ENCODE peak calls at places on chromosomes 11 and 22, in six cellular contexts. One of them, this sample, is unnamed.
A peak's percentile ranks its signal among the peaks of the same experiment; 100 is the strongest.

GRCh38 chr11:59770324-59770723 is 15.1 kb downstream of the STX3 start:
- DNase-seq in stimulated activated CD4-positive, alpha-beta T cell treated with anti-CD3 and anti-CD28 coated beads, Interleukin-2, amount 100 ng/mL, for 48 hours: no peak
- DNase-seq in NB4: no peak
- DNase-seq in activated effector memory CD4-positive, alpha-beta T cell treated with anti-CD3 and anti-CD28 coated beads, Interleukin-2, amount 50 U/mL, for 16 hours: no peak
- DNase-seq in activated T-cell treated with anti-CD3 and anti-CD28 coated beads for 1 hour: no peak
- DNase-seq in Calu3: no peak
- DNase-seq in this sample: no peak

GRCh38 chr11:12248330-12248729 is 129.0 kb upstream of the PARVA start:
- DNase-seq in NB4: no peak
- DNase-seq in activated T-cell treated with anti-CD3 and anti-CD28 coated beads for 1 hour: no peak
- DNase-seq in stimulated activated CD4-positive, alpha-beta T cell treated with anti-CD3 and anti-CD28 coated beads, Interleukin-2, amount 100 ng/mL, for 48 hours: no peak
- DNase-seq in activated effector memory CD4-positive, alpha-beta T cell treated with anti-CD3 and anti-CD28 coated beads, Interleukin-2, amount 50 U/mL, for 16 hours: no peak
- DNase-seq in Calu3: peak; percentile 94
- DNase-seq in this sample: peak; percentile 82

GRCh38 chr11:35073691-35074382 is 65.1 kb upstream of the CD44 start:
- DNase-seq in Calu3: no peak
- DNase-seq in activated T-cell treated with anti-CD3 and anti-CD28 coated beads for 1 hour: no peak
- DNase-seq in stimulated activated CD4-positive, alpha-beta T cell treated with anti-CD3 and anti-CD28 coated beads, Interleukin-2, amount 100 ng/mL, for 48 hours: no peak
- DNase-seq in NB4: peak; percentile 56
- DNase-seq in activated effector memory CD4-positive, alpha-beta T cell treated with anti-CD3 and anti-CD28 coated beads, Interleukin-2, amount 50 U/mL, for 16 hours: no peak
- DNase-seq in this sample: no peak

GRCh38 chr11:16809901-16810668 is 71.6 kb downstream of the C11orf58 start:
- DNase-seq in activated T-cell treated with anti-CD3 and anti-CD28 coated beads for 1 hour: no peak
- DNase-seq in Calu3: peak; percentile 30
- DNase-seq in activated effector memory CD4-positive, alpha-beta T cell treated with anti-CD3 and anti-CD28 coated beads, Interleukin-2, amount 50 U/mL, for 16 hours: no peak
- DNase-seq in NB4: no peak
- DNase-seq in stimulated activated CD4-positive, alpha-beta T cell treated with anti-CD3 and anti-CD28 coated beads, Interleukin-2, amount 100 ng/mL, for 48 hours: no peak
- DNase-seq in this sample: peak; percentile 72

GRCh38 chr11:35907648-35908431 is 36.0 kb upstream of the LDLRAD3 start:
- DNase-seq in activated effector memory CD4-positive, alpha-beta T cell treated with anti-CD3 and anti-CD28 coated beads, Interleukin-2, amount 50 U/mL, for 16 hours: no peak
- DNase-seq in Calu3: no peak
- DNase-seq in NB4: peak; percentile 44
- DNase-seq in activated T-cell treated with anti-CD3 and anti-CD28 coated beads for 1 hour: no peak
- DNase-seq in stimulated activated CD4-positive, alpha-beta T cell treated with anti-CD3 and anti-CD28 coated beads, Interleukin-2, amount 100 ng/mL, for 48 hours: no peak
- DNase-seq in this sample: no peak

GRCh38 chr11:117933930-117934329 is 4.7 kb upstream of the TMPRSS13 start:
- DNase-seq in stimulated activated CD4-positive, alpha-beta T cell treated with anti-CD3 and anti-CD28 coated beads, Interleukin-2, amount 100 ng/mL, for 48 hours: no peak
- DNase-seq in NB4: peak; percentile 50
- DNase-seq in activated effector memory CD4-positive, alpha-beta T cell treated with anti-CD3 and anti-CD28 coated beads, Interleukin-2, amount 50 U/mL, for 16 hours: no peak
- DNase-seq in activated T-cell treated with anti-CD3 and anti-CD28 coated beads for 1 hour: no peak
- DNase-seq in Calu3: no peak
- DNase-seq in this sample: no peak

GRCh38 chr11:113593698-113594308 is 112.3 kb downstream of the TMPRSS5 start:
- DNase-seq in NB4: peak; percentile 47
- DNase-seq in activated effector memory CD4-positive, alpha-beta T cell treated with anti-CD3 and anti-CD28 coated beads, Interleukin-2, amount 50 U/mL, for 16 hours: no peak
- DNase-seq in stimulated activated CD4-positive, alpha-beta T cell treated with anti-CD3 and anti-CD28 coated beads, Interleukin-2, amount 100 ng/mL, for 48 hours: peak; percentile 11
- DNase-seq in Calu3: no peak
- DNase-seq in activated T-cell treated with anti-CD3 and anti-CD28 coated beads for 1 hour: no peak
- DNase-seq in this sample: no peak

GRCh38 chr11:128720522-128720985 is 26.7 kb downstream of the FLI1 start:
- DNase-seq in activated T-cell treated with anti-CD3 and anti-CD28 coated beads for 1 hour: no peak
- DNase-seq in NB4: peak; percentile 62
- DNase-seq in activated effector memory CD4-positive, alpha-beta T cell treated with anti-CD3 and anti-CD28 coated beads, Interleukin-2, amount 50 U/mL, for 16 hours: peak; percentile 78
- DNase-seq in Calu3: no peak
- DNase-seq in stimulated activated CD4-positive, alpha-beta T cell treated with anti-CD3 and anti-CD28 coated beads, Interleukin-2, amount 100 ng/mL, for 48 hours: no peak
- DNase-seq in this sample: peak; percentile 64

GRCh38 chr22:33986167-33986771 is 66.0 kb upstream of the LARGE1 start:
- DNase-seq in activated effector memory CD4-positive, alpha-beta T cell treated with anti-CD3 and anti-CD28 coated beads, Interleukin-2, amount 50 U/mL, for 16 hours: no peak
- DNase-seq in stimulated activated CD4-positive, alpha-beta T cell treated with anti-CD3 and anti-CD28 coated beads, Interleukin-2, amount 100 ng/mL, for 48 hours: no peak
- DNase-seq in activated T-cell treated with anti-CD3 and anti-CD28 coated beads for 1 hour: no peak
- DNase-seq in Calu3: no peak
- DNase-seq in NB4: no peak
- DNase-seq in this sample: no peak

GRCh38 chr11:128021304-128022006 is 565.9 kb downstream of the ETS1 start:
- DNase-seq in activated effector memory CD4-positive, alpha-beta T cell treated with anti-CD3 and anti-CD28 coated beads, Interleukin-2, amount 50 U/mL, for 16 hours: no peak
- DNase-seq in NB4: peak; percentile 18
- DNase-seq in activated T-cell treated with anti-CD3 and anti-CD28 coated beads for 1 hour: no peak
- DNase-seq in stimulated activated CD4-positive, alpha-beta T cell treated with anti-CD3 and anti-CD28 coated beads, Interleukin-2, amount 100 ng/mL, for 48 hours: no peak
- DNase-seq in Calu3: no peak
- DNase-seq in this sample: no peak

GRCh38 chr22:38694945-38695344 is 5.8 kb downstream of the JOSD1 start:
- DNase-seq in activated effector memory CD4-positive, alpha-beta T cell treated with anti-CD3 and anti-CD28 coated beads, Interleukin-2, amount 50 U/mL, for 16 hours: no peak
- DNase-seq in NB4: no peak
- DNase-seq in stimulated activated CD4-positive, alpha-beta T cell treated with anti-CD3 and anti-CD28 coated beads, Interleukin-2, amount 100 ng/mL, for 48 hours: no peak
- DNase-seq in Calu3: no peak
- DNase-seq in activated T-cell treated with anti-CD3 and anti-CD28 coated beads for 1 hour: no peak
- DNase-seq in this sample: no peak

GRCh38 chr11:72232260-72233055 is 7.9 kb downstream of the INPPL1 start:
- DNase-seq in activated effector memory CD4-positive, alpha-beta T cell treated with anti-CD3 and anti-CD28 coated beads, Interleukin-2, amount 50 U/mL, for 16 hours: peak; percentile 25
- DNase-seq in activated T-cell treated with anti-CD3 and anti-CD28 coated beads for 1 hour: no peak
- DNase-seq in NB4: no peak
- DNase-seq in Calu3: no peak
- DNase-seq in stimulated activated CD4-positive, alpha-beta T cell treated with anti-CD3 and anti-CD28 coated beads, Interleukin-2, amount 100 ng/mL, for 48 hours: no peak
- DNase-seq in this sample: no peak

GRCh38 chr22:37571258-37571991 is 8.5 kb downstream of the LGALS2 start:
- DNase-seq in Calu3: peak; percentile 77
- DNase-seq in activated T-cell treated with anti-CD3 and anti-CD28 coated beads for 1 hour: no peak
- DNase-seq in activated effector memory CD4-positive, alpha-beta T cell treated with anti-CD3 and anti-CD28 coated beads, Interleukin-2, amount 50 U/mL, for 16 hours: no peak
- DNase-seq in stimulated activated CD4-positive, alpha-beta T cell treated with anti-CD3 and anti-CD28 coated beads, Interleukin-2, amount 100 ng/mL, for 48 hours: no peak
- DNase-seq in NB4: peak; percentile 39
- DNase-seq in this sample: no peak